ENCODE peak calls at places on chromosomes 12 and 14, in five cellular contexts. Y, A, P, C and F are unnamed samples.

GRCh38 chr14:96421236-96421635 is 29.3 kb downstream of the AK7 start:
- DNase-seq in Y (no peak), A (no peak), P (no peak), C (no peak), F (no peak)

GRCh38 chr12:69108024-69108423 is 131.3 kb upstream of the CPSF6 start:
- DNase-seq in Y (no peak), A (no peak), P (no peak), C (no peak), F (no peak)

GRCh38 chr14:48973136-48973535 is 613.0 kb downstream of the RPS29 start:
- DNase-seq in Y (no peak), A (no peak), P (no peak), C (no peak), F (no peak)

GRCh38 chr12:70644836-70645235 is 7.6 kb upstream of the PTPRB start:
- DNase-seq in Y (no peak), A (no peak), P (no peak), C (no peak), F (no peak)

GRCh38 chr14:70649803-70650202 is 8.1 kb downstream of the TTC9 start:
- DNase-seq in Y (no peak), A (no peak), P (no peak), C (no peak), F (no peak)

GRCh38 chr14:104081951-104082464 is 3.5 kb upstream of the ASPG start:
- DNase-seq in Y (peak; percentile 18), A (no peak), P (no peak), C (no peak), F (no peak)

GRCh38 chr12:21751517-21751916 is 23.0 kb downstream of the KCNJ8 start:
- DNase-seq in Y (no peak), A (no peak), P (no peak), C (no peak), F (no peak)

GRCh38 chr12:12803186-12803585 is 10.0 kb upstream of the DDX47 start:
- DNase-seq in Y (peak; percentile 54), A (no peak), P (peak; percentile 50), C (no peak), F (no peak)